ENCODE peak calls at places on chromosomes 7 and 10, in eight cellular contexts. One of them, this sample, is unnamed.

GRCh38 chr7:95490366-95490765 is 4.6 kb downstream of the ASB4 start:
- DNase-seq in fibroblast of villous mesenchyme: peak
- DNase-seq in OCI-LY7: no peak
- DNase-seq in AG04450: no peak
- DNase-seq in MCF 10A: no peak
- DNase-seq in GM06990: no peak
- DNase-seq in cardiac fibroblast: no peak
- DNase-seq in Calu3: no peak
- DNase-seq in this sample: no peak

GRCh38 chr7:66267249-66267648 is 62.1 kb downstream of the TPST1 start:
- DNase-seq in fibroblast of villous mesenchyme: peak
- DNase-seq in OCI-LY7: no peak
- DNase-seq in AG04450: peak
- DNase-seq in MCF 10A: peak
- DNase-seq in GM06990: no peak
- DNase-seq in cardiac fibroblast: peak
- DNase-seq in Calu3: no peak
- DNase-seq in this sample: no peak

GRCh38 chr10:59880976-59881510 is 25.3 kb downstream of the CCDC6 start:
- DNase-seq in fibroblast of villous mesenchyme: no peak
- DNase-seq in OCI-LY7: no peak
- DNase-seq in AG04450: no peak
- DNase-seq in MCF 10A: no peak
- DNase-seq in GM06990: peak
- DNase-seq in cardiac fibroblast: no peak
- DNase-seq in Calu3: no peak
- DNase-seq in this sample: peak

GRCh38 chr10:6204341-6205191 is 1.8 kb downstream of the PFKFB3 start:
- DNase-seq in fibroblast of villous mesenchyme: peak
- DNase-seq in OCI-LY7: peak
- DNase-seq in AG04450: no peak
- DNase-seq in MCF 10A: peak
- DNase-seq in GM06990: no peak
- DNase-seq in cardiac fibroblast: peak
- DNase-seq in Calu3: peak
- DNase-seq in this sample: peak

GRCh38 chr7:36407636-36408550 is 18.2 kb downstream of the ANLN start:
- DNase-seq in fibroblast of villous mesenchyme: no peak
- DNase-seq in OCI-LY7: no peak
- DNase-seq in AG04450: no peak
- DNase-seq in MCF 10A: no peak
- DNase-seq in GM06990: no peak
- DNase-seq in cardiac fibroblast: no peak
- DNase-seq in Calu3: no peak
- DNase-seq in this sample: no peak

GRCh38 chr7:42734568-42734967 is 177.3 kb downstream of the C7orf25 start:
- DNase-seq in fibroblast of villous mesenchyme: peak
- DNase-seq in OCI-LY7: no peak
- DNase-seq in AG04450: no peak
- DNase-seq in MCF 10A: no peak
- DNase-seq in GM06990: no peak
- DNase-seq in cardiac fibroblast: peak
- DNase-seq in Calu3: no peak
- DNase-seq in this sample: no peak

GRCh38 chr7:19508124-19508523 is 200.7 kb downstream of the POLR1F start:
- DNase-seq in fibroblast of villous mesenchyme: no peak
- DNase-seq in OCI-LY7: no peak
- DNase-seq in AG04450: no peak
- DNase-seq in MCF 10A: no peak
- DNase-seq in GM06990: no peak
- DNase-seq in cardiac fibroblast: no peak
- DNase-seq in Calu3: no peak
- DNase-seq in this sample: no peak

GRCh38 chr10:132146271-132146671 is 40.5 kb upstream of the DPYSL4 start:
- DNase-seq in fibroblast of villous mesenchyme: no peak
- DNase-seq in OCI-LY7: no peak
- DNase-seq in AG04450: no peak
- DNase-seq in MCF 10A: no peak
- DNase-seq in GM06990: no peak
- DNase-seq in cardiac fibroblast: no peak
- DNase-seq in Calu3: no peak
- DNase-seq in this sample: no peak

GRCh38 chr10:2839081-2839725 is 228.1 kb upstream of the PFKP start:
- DNase-seq in fibroblast of villous mesenchyme: peak
- DNase-seq in OCI-LY7: peak
- DNase-seq in AG04450: no peak
- DNase-seq in MCF 10A: peak
- DNase-seq in GM06990: no peak
- DNase-seq in cardiac fibroblast: peak
- DNase-seq in Calu3: peak
- DNase-seq in this sample: peak

GRCh38 chr7:5183899-5184298 is 6.1 kb upstream of the WIPI2 start:
- DNase-seq in fibroblast of villous mesenchyme: no peak
- DNase-seq in OCI-LY7: no peak
- DNase-seq in AG04450: no peak
- DNase-seq in MCF 10A: no peak
- DNase-seq in GM06990: no peak
- DNase-seq in cardiac fibroblast: no peak
- DNase-seq in Calu3: no peak
- DNase-seq in this sample: no peak

GRCh38 chr7:373818-374705 is 84.1 kb downstream of the FOXL3 start:
- DNase-seq in fibroblast of villous mesenchyme: no peak
- DNase-seq in OCI-LY7: no peak
- DNase-seq in AG04450: no peak
- DNase-seq in MCF 10A: no peak
- DNase-seq in GM06990: no peak
- DNase-seq in cardiac fibroblast: no peak
- DNase-seq in Calu3: no peak
- DNase-seq in this sample: no peak

GRCh38 chr7:16357921-16358320 is 63.4 kb downstream of the CRPPA start:
- DNase-seq in fibroblast of villous mesenchyme: no peak
- DNase-seq in OCI-LY7: no peak
- DNase-seq in AG04450: no peak
- DNase-seq in MCF 10A: no peak
- DNase-seq in GM06990: no peak
- DNase-seq in cardiac fibroblast: no peak
- DNase-seq in Calu3: no peak
- DNase-seq in this sample: no peak

GRCh38 chr7:30751257-30751650 is 681 bp upstream of the INMT start:
- DNase-seq in fibroblast of villous mesenchyme: no peak
- DNase-seq in OCI-LY7: no peak
- DNase-seq in AG04450: no peak
- DNase-seq in MCF 10A: no peak
- DNase-seq in GM06990: no peak
- DNase-seq in cardiac fibroblast: no peak
- DNase-seq in Calu3: no peak
- DNase-seq in this sample: no peak

GRCh38 chr10:7085913-7086589 is 324.8 kb downstream of the SFMBT2 start:
- DNase-seq in fibroblast of villous mesenchyme: peak
- DNase-seq in OCI-LY7: no peak
- DNase-seq in AG04450: no peak
- DNase-seq in MCF 10A: peak
- DNase-seq in GM06990: no peak
- DNase-seq in cardiac fibroblast: peak
- DNase-seq in Calu3: no peak
- DNase-seq in this sample: no peak

GRCh38 chr10:89427629-89428028 is 13.3 kb downstream of the IFIT5 start:
- DNase-seq in fibroblast of villous mesenchyme: peak
- DNase-seq in OCI-LY7: no peak
- DNase-seq in AG04450: peak
- DNase-seq in MCF 10A: peak
- DNase-seq in GM06990: no peak
- DNase-seq in cardiac fibroblast: peak
- DNase-seq in Calu3: no peak
- DNase-seq in this sample: peak

GRCh38 chr10:106567629-106568028 is 596.9 kb downstream of the SORCS1 start:
- DNase-seq in fibroblast of villous mesenchyme: no peak
- DNase-seq in OCI-LY7: no peak
- DNase-seq in AG04450: no peak
- DNase-seq in MCF 10A: no peak
- DNase-seq in GM06990: no peak
- DNase-seq in cardiac fibroblast: no peak
- DNase-seq in Calu3: no peak
- DNase-seq in this sample: no peak

GRCh38 chr10:106573106-106573505 is 591.4 kb downstream of the SORCS1 start:
- DNase-seq in fibroblast of villous mesenchyme: peak
- DNase-seq in OCI-LY7: no peak
- DNase-seq in AG04450: no peak
- DNase-seq in MCF 10A: peak
- DNase-seq in GM06990: no peak
- DNase-seq in cardiac fibroblast: peak
- DNase-seq in Calu3: no peak
- DNase-seq in this sample: peak

GRCh38 chr10:106576534-106576933 is 588.0 kb downstream of the SORCS1 start:
- DNase-seq in fibroblast of villous mesenchyme: no peak
- DNase-seq in OCI-LY7: no peak
- DNase-seq in AG04450: no peak
- DNase-seq in MCF 10A: no peak
- DNase-seq in GM06990: no peak
- DNase-seq in cardiac fibroblast: no peak
- DNase-seq in Calu3: no peak
- DNase-seq in this sample: no peak

GRCh38 chr10:106566871-106567270 is 597.6 kb downstream of the SORCS1 start:
- DNase-seq in fibroblast of villous mesenchyme: no peak
- DNase-seq in OCI-LY7: no peak
- DNase-seq in AG04450: no peak
- DNase-seq in MCF 10A: no peak
- DNase-seq in GM06990: no peak
- DNase-seq in cardiac fibroblast: no peak
- DNase-seq in Calu3: no peak
- DNase-seq in this sample: no peak

DNA sequence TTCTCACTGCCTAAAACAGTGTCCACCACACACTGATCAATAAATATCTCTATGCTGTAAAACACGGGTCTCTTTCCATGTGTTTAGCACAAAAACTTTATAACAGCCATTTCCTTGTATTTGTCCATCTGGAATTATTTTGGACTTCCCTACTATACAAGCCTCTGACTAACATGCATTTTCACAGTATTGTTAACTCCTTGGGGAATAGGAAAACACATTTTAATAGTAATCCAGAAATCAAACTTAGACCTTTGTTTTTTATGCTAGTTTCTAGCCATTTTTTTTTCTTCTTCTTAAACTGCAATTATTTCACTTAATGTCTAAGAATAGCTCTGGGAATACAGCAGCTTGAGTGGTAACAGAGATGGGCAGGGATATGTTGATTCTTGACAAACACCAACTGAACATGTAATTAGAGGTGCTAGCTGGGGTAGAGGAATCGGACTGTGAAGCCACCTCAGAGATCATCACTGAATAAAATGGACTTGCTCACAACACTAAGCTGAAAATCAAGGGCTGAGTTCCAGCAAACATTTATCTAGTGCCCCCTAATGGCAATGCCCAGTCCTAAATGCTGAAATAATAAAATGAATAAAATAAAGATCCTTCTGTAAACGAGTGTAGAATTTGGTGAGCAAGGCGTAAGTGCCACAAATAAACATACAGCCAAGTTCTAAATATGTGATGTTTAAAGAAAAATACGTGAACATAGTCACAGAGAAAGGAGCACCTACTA is 593.1 kb downstream of the SORCS1 start:
- DNase-seq in fibroblast of villous mesenchyme: peak
- DNase-seq in OCI-LY7: peak
- DNase-seq in AG04450: no peak
- DNase-seq in MCF 10A: peak
- DNase-seq in GM06990: no peak
- DNase-seq in cardiac fibroblast: peak
- DNase-seq in Calu3: peak
- DNase-seq in this sample: peak
- TF ChIP-seq CTCF in fibroblast of villous mesenchyme: peak
- TF ChIP-seq CTCF in OCI-LY7: peak
- TF ChIP-seq CTCF in AG04450: peak
- TF ChIP-seq CTCF in MCF 10A: peak
- TF ChIP-seq CTCF in GM06990: peak
- TF ChIP-seq CTCF in cardiac fibroblast: peak
- TF ChIP-seq CTCF in Calu3: peak
- TF ChIP-seq CTCF in this sample: peak

DNA sequence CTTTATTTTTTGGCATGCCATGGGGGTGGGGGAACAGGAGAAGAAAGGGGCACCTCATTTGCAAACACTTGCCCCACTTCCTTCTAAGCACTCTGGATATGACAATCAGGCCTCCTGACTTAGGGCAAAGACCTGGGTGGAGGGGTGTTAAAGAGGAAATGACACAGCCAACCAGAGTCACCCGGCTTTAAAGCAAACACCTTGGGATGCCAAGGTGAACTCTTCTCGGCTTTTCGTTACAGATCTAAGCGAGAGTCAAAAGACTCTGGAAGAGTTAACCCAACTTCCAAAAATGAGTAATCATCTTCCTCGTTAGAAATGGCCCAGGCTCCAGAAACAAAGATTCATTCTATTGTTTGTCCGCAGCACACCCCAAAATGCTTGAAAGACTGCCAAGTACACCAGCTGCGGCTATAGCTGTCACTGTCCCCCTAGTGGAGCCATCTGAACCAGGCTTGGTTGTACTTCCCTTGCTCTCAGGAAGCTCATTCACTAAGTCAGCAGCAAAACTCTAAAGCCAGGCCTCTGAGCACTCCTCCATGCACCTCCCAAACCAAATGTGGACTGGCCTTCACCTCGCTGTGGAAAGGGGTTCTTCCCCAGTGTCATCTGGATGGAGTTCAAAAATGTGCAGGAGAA is 24.8 kb downstream of the FAM53B start:
- DNase-seq in fibroblast of villous mesenchyme: peak
- DNase-seq in OCI-LY7: peak
- DNase-seq in AG04450: no peak
- DNase-seq in MCF 10A: peak
- DNase-seq in GM06990: peak
- DNase-seq in cardiac fibroblast: peak
- DNase-seq in Calu3: peak
- DNase-seq in this sample: peak
- TF ChIP-seq CTCF in fibroblast of villous mesenchyme: peak
- TF ChIP-seq CTCF in OCI-LY7: peak
- TF ChIP-seq CTCF in AG04450: peak
- TF ChIP-seq CTCF in MCF 10A: no peak
- TF ChIP-seq CTCF in GM06990: peak
- TF ChIP-seq CTCF in cardiac fibroblast: peak
- TF ChIP-seq CTCF in Calu3: peak
- TF ChIP-seq CTCF in this sample: peak

DNA sequence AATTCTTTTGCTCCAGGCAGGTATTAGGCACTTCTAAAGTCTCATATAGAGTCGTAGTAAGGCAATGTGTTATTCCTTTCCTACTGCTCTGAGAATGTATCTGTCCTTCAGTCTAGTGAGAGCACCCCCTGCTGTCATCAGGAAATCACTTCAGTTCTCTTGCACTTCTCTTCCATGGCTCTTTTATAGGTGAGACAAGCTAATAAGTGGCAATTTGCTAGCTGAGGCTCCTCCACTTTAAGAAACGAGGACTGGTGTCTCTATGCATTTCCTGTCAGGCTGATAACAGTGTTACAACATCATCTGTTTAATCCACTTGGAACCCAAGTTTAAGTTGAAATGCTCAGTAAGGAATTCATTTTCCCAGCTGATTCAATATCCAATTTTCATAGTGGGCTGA is 350.6 kb downstream of the TFEC start:
- DNase-seq in fibroblast of villous mesenchyme: peak
- DNase-seq in OCI-LY7: peak
- DNase-seq in AG04450: no peak
- DNase-seq in MCF 10A: peak
- DNase-seq in GM06990: no peak
- DNase-seq in cardiac fibroblast: peak
- DNase-seq in Calu3: peak
- DNase-seq in this sample: peak
- TF ChIP-seq CTCF in fibroblast of villous mesenchyme: peak
- TF ChIP-seq CTCF in OCI-LY7: peak
- TF ChIP-seq CTCF in AG04450: peak
- TF ChIP-seq CTCF in MCF 10A: peak
- TF ChIP-seq CTCF in GM06990: peak
- TF ChIP-seq CTCF in cardiac fibroblast: peak
- TF ChIP-seq CTCF in Calu3: peak
- TF ChIP-seq CTCF in this sample: peak

GRCh38 chr10:74738985-74739567 is 87.3 kb upstream of the KAT6B start:
- DNase-seq in fibroblast of villous mesenchyme: peak
- DNase-seq in OCI-LY7: peak
- DNase-seq in AG04450: no peak
- DNase-seq in MCF 10A: peak
- DNase-seq in GM06990: peak
- DNase-seq in cardiac fibroblast: peak
- DNase-seq in Calu3: no peak
- DNase-seq in this sample: peak
- TF ChIP-seq CTCF in fibroblast of villous mesenchyme: peak
- TF ChIP-seq CTCF in OCI-LY7: peak
- TF ChIP-seq CTCF in AG04450: peak
- TF ChIP-seq CTCF in MCF 10A: no peak
- TF ChIP-seq CTCF in GM06990: peak
- TF ChIP-seq CTCF in cardiac fibroblast: peak
- TF ChIP-seq CTCF in Calu3: no peak
- TF ChIP-seq CTCF in this sample: peak